ENCODE peak calls at places on chromosomes 4 and X, in six cellular contexts. P is cardiac muscle cell, S is HCT116, D is GM23338, A is cardiac fibroblast, B is endodermal cell. E is an unnamed sample.

GRCh38 chr4:142719854-142720541 is 126.1 kb downstream of the INPP4B start:
- DNase-seq in D (peak; percentile 45), A (peak; percentile 66), P (peak; percentile 37), B (no peak), S (peak; percentile 68), E (peak; percentile 83)

GRCh38 chrX:50967734-50968133 is 57.2 kb downstream of the BMP15 start:
- DNase-seq in S (no peak), A (no peak), B (no peak), P (no peak), D (no peak), E (peak; percentile 67)

GRCh38 chr4:159238631-159239030 is 135.8 kb downstream of the RAPGEF2 start:
- DNase-seq in P (no peak), A (peak; percentile 69), B (no peak), S (no peak), D (no peak), E (no peak)

GRCh38 chrX:56232221-56233082 is at the start of gene KLF8:
- DNase-seq in P (peak; percentile 43), D (peak; percentile 72), A (peak; percentile 14), B (peak; percentile 86), S (peak; percentile 8), E (peak; percentile 68)

GRCh38 chr4:40196724-40197281 is at the start of gene RHOH:
- DNase-seq in A (no peak), S (no peak), D (peak; percentile 52), B (peak; percentile 61), P (no peak), E (no peak)

GRCh38 chrX:150502091-150502490 is 66.3 kb upstream of the MTM1 start:
- DNase-seq in A (no peak), P (no peak), D (no peak), B (no peak), S (no peak), E (peak; percentile 49)

GRCh38 chr4:56649445-56650258 is 31.4 kb downstream of the HOPX start:
- DNase-seq in A (no peak), P (no peak), D (no peak), B (no peak), S (no peak), E (no peak)

GRCh38 chrX:49876750-49877149 is 2.5 kb upstream of the USP27X start:
- DNase-seq in A (peak; percentile 40), P (peak; percentile 24), S (peak; percentile 12), D (peak; percentile 51), B (peak; percentile 50), E (peak; percentile 40)

GRCh38 chr4:168604496-168605373 is 107.9 kb downstream of the PALLD start:
- DNase-seq in S (peak; percentile 68), B (peak; percentile 75), P (no peak), D (peak; percentile 33), A (peak; percentile 92), E (peak; percentile 90)

GRCh38 chrX:103773445-103773844 is 3.2 kb upstream of the PLP1 start:
- DNase-seq in P (no peak), D (no peak), B (no peak), A (no peak), S (no peak), E (no peak)

GRCh38 chr4:20423420-20423819 is 171.7 kb downstream of the SLIT2 start:
- DNase-seq in A (no peak), P (no peak), D (no peak), S (no peak), B (no peak), E (no peak)

GRCh38 chr4:37973481-37973880 is 13.3 kb downstream of the PTTG2 start:
- DNase-seq in D (no peak), S (no peak), B (no peak), P (no peak), A (peak; percentile 31), E (no peak)

GRCh38 chrX:73821921-73822559 is 259.0 kb downstream of the CHIC1 start:
- DNase-seq in A (no peak), B (no peak), P (no peak), D (no peak), S (no peak), E (no peak)

GRCh38 chr4:81747242-81747930 is 275.7 kb upstream of the RASGEF1B start:
- DNase-seq in B (no peak), S (no peak), P (no peak), D (no peak), A (no peak), E (no peak)

GRCh38 chrX:116135277-116135676 is 35.3 kb upstream of the AGTR2 start:
- DNase-seq in P (no peak), B (no peak), A (no peak), D (no peak), S (no peak), E (no peak)
- H3K4me3 ChIP-seq in P (no peak overlapping the region), B (no peak overlapping the region), A (no peak overlapping the region), D (no peak overlapping the region), S (no peak overlapping the region), E (no peak overlapping the region)

GRCh38 chr4:1170156-1170804 is 2.1 kb downstream of the SPON2 start:
- DNase-seq in A (no peak), S (no peak), D (no peak), B (peak; percentile 39), P (no peak), E (no peak)

GRCh38 chr4:1171306-1172227 is 816 bp downstream of the SPON2 start:
- DNase-seq in S (no peak), D (peak; percentile 79), B (peak; percentile 82), P (peak; percentile 33), A (no peak), E (peak; percentile 9)

GRCh38 chr4:1172971-1173757 is 781 bp upstream of the SPON2 start:
- DNase-seq in A (no peak), P (no peak), B (peak; percentile 63), S (no peak), D (peak; percentile 59), E (peak; percentile 14)

GRCh38 chr4:1170805-1171305 is 1.5 kb downstream of the SPON2 start:
- DNase-seq in D (no peak), A (no peak), P (no peak), S (no peak), B (no peak), E (no peak)

GRCh38 chr4:1172228-1172851 is at the start of gene SPON2:
- DNase-seq in P (no peak), S (no peak), D (peak; percentile 62), A (peak; percentile 28), B (peak; percentile 81), E (peak; percentile 16)
- H3K4me3 ChIP-seq in P (peak within 1 kb of the TSS; percentile 0), S (no peak within 1 kb of the TSS), D (peak within 1 kb of the TSS; percentile 60), A (peak within 1 kb of the TSS; percentile 57), B (no peak within 1 kb of the TSS), E (peak within 1 kb of the TSS; percentile 15)

DNA sequence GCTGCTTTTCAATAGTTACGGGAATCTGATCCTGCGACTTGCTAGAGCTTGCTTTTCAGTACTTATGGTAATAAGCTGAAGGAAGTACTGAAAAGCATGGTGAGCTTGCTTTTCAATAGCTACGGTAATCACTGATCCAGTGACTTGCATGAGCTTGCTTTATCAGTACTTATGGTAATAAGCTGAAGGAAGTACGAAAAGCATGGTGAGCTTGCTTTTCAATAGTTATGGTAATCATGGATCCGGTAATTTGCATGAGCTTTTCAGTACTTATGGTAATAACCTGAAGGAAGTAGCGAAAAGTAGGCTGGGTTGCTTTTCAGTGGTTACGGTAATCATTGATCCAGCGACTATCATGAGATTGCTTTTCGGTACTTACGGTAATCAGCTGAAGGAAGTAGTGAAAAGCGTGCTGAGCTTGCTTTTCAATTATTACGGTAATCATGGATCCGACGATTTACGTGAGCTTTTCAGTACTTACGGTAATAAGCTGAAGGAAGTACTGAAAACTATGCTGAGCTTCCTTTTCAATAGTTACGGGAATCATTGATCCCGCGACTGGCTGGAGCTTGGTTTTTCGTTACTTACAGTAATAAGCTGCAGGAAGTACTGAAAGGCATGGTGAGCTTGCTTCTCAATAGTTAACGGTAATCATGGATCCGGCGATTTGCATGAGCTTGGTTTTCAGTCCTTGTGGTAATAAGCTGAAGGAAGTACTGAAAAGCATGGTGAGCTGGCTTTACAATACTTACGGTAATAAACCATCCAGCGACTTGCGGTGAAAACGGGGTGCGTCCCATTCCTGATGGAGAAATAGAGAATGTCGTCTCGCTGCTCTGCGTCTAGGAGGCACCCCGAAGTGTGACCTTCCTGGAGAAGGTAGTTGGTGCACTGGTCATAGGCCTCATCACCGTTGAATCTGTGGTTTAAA is 6.5 kb downstream of the CRLF2 start:
- DNase-seq in B (peak; percentile 79), D (peak; percentile 98), S (peak; percentile 95), A (peak; percentile 85), P (peak; percentile 76), E (peak; percentile 64)
- H3K4me3 ChIP-seq in B (peak overlapping the region; percentile 89), D (peak overlapping the region; percentile 52), S (peak overlapping the region; percentile 58), A (no peak overlapping the region), P (peak overlapping the region; percentile 20), E (no peak overlapping the region)

GRCh38 chr4:4829837-4830236 is 29.6 kb upstream of the MSX1 start:
- DNase-seq in B (no peak), P (no peak), A (no peak), D (no peak), S (no peak), E (no peak)
- H3K4me3 ChIP-seq in B (no peak overlapping the region), P (no peak overlapping the region), A (no peak overlapping the region), D (no peak overlapping the region), S (no peak overlapping the region), E (no peak overlapping the region)

DNA sequence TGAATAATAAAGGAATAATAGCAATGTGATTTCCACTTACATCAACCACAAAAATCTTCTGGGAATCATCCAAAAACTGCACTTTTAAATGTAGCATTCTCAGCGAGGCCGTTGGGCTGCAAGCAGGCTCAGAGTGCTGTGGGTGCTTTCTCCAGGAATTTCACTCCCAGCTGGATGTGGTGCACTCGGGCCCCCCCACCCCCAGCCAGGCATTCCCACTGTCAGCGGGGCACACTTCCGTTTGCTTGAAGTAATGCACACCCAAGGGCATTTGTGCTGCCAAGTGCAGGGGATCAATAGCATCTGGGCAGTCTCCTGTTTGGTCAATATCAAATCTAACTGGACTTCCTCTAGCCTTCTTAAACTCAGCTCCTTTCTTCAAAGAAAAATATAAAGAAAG is at the start of gene FRMD7:
- DNase-seq in D (no peak), S (no peak), P (no peak), B (no peak), A (no peak), E (no peak)
- H3K4me3 ChIP-seq in D (no peak within 1 kb of the TSS), S (no peak within 1 kb of the TSS), P (no peak within 1 kb of the TSS), B (no peak within 1 kb of the TSS), A (no peak within 1 kb of the TSS), E (no peak within 1 kb of the TSS)

GRCh38 chr4:180009316-180009715 is 2233.9 kb upstream of the TENM3 start:
- DNase-seq in D (no peak), P (no peak), S (no peak), A (no peak), B (no peak), E (peak; percentile 3)
- H3K4me3 ChIP-seq in D (no peak overlapping the region), P (no peak overlapping the region), S (no peak overlapping the region), A (no peak overlapping the region), B (no peak overlapping the region), E (no peak overlapping the region)

DNA sequence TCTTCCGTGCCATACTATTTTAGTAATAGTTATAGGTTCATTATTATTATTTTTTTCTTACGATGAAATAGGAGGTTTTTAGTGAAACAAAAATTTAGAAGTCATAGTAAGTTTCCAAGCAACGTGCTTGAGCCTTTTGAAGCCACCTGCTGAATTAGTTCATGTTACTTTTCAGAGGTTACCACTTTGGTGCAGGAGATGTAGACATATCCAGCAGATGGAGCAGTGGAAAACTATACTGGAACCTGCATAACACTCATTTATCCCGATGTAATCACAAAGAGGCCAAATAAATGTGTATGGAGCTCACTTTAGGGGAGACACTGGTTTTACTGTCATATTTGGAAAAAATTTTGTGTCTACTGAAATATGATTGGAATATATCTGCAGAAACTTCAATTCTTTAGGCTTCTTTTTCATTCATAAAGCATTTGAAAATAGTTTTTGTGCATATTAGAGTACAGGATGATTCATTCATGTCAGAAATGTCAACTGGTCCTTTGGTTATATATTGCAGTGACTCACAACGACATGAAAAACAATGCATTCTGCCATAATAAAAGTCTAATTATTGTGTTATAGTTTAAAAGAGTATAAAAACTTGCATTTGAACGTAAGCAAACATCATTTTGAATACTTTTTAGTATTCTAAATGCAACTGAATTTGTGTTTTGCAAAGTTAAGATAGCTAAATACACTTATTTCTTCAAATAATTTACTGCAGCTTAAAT is 2182.9 kb upstream of the TENM3 start:
- DNase-seq in B (no peak), D (peak; percentile 23), P (peak; percentile 21), A (peak; percentile 1), S (no peak), E (peak; percentile 33)
- H3K4me3 ChIP-seq in B (peak overlapping the region; percentile 93), D (peak overlapping the region; percentile 92), P (peak overlapping the region; percentile 86), A (no peak overlapping the region), S (no peak overlapping the region), E (no peak overlapping the region)